ENCODE peak calls at places on chromosomes 12 and 14, in five cellular contexts. Z, M, C, G and N are unnamed samples.

GRCh38 chr14:54278087-54278486 is 118.7 kb upstream of the CDKN3 start:
- DNase-seq in Z (no peak), G (no peak), M (no peak), C (no peak), N (no peak)

GRCh38 chr14:51644215-51644969 is 7.3 kb upstream of the FRMD6 start:
- DNase-seq in Z (no peak), M (no peak), C (no peak), G (no peak), N (no peak)

GRCh38 chr12:87157791-87158190 is 871.4 kb downstream of the C12orf50 start:
- DNase-seq in M (no peak), G (no peak), C (peak; percentile 13), Z (no peak), N (peak; percentile 19)

GRCh38 chr12:88753074-88753473 is 172.8 kb upstream of the KITLG start:
- DNase-seq in C (no peak), Z (no peak), M (no peak), G (no peak), N (no peak)

GRCh38 chr14:24132061-24132685 is 1.7 kb downstream of the FITM1 start:
- DNase-seq in G (no peak), C (no peak), M (no peak), Z (no peak), N (no peak)

GRCh38 chr14:72666610-72667009 is 227.3 kb downstream of the DPF3 start:
- DNase-seq in G (peak; percentile 35), M (no peak), Z (no peak), C (peak; percentile 14), N (no peak)

GRCh38 chr12:106046947-106047346 is 91.8 kb downstream of the NUAK1 start:
- DNase-seq in C (no peak), Z (no peak), M (no peak), G (no peak), N (no peak)

GRCh38 chr12:51819851-51820720 is 28.4 kb downstream of the FIGNL2 start:
- DNase-seq in C (peak; percentile 67), Z (no peak), M (no peak), G (no peak), N (peak; percentile 22)

GRCh38 chr14:68970096-68970612 is 8.9 kb downstream of the ACTN1 start:
- DNase-seq in C (no peak), M (no peak), G (no peak), Z (no peak), N (peak; percentile 73)

DNA sequence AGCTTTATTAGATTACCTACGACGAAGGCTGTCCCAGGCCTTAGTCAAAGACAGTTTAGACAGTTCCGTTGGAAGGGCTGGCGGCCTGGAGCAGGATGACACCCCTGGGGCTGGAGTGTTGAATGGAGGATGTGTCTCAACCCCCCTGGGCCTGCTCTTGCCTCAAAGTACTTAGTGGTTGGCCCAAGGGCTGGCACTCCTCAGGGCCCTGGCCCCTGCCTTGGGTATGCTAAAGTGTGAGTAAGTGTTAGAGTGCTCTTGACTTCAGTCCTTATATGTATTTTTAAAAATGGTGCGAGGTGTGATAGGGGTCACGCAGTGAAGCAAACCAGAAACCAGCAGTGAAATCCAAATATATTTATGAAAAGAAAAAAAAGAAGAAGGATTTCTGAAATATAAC is 261.6 kb downstream of the KTN1 start:
- DNase-seq in Z (no peak), G (no peak), M (no peak), C (no peak), N (no peak)
- H3K27ac ChIP-seq in Z (no peak overlapping the region), G (no peak overlapping the region), M (no peak overlapping the region), C (no peak overlapping the region), N (no peak overlapping the region)

GRCh38 chr12:119463211-119463914 is 128.8 kb downstream of the CCDC60 start:
- DNase-seq in G (no peak), Z (no peak), C (no peak), M (no peak), N (no peak)
- TF ChIP-seq REST in G (no peak), Z (no peak), C (no peak), M (no peak), N (no peak)

GRCh38 chr14:74500417-74501134 is 7.0 kb downstream of the ISCA2 start:
- DNase-seq in G (no peak), Z (no peak), C (no peak), M (no peak), N (peak; percentile 83)

GRCh38 chr14:74502236-74503019 is 8.9 kb downstream of the ISCA2 start:
- DNase-seq in G (no peak), Z (peak; percentile 50), C (peak; percentile 44), M (peak; percentile 27), N (peak; percentile 83)

GRCh38 chr14:74501135-74501614 is 7.6 kb downstream of the ISCA2 start:
- DNase-seq in G (no peak), C (peak; percentile 49), M (peak; percentile 37), Z (peak; percentile 52), N (peak; percentile 93)

GRCh38 chr14:74503256-74503972 is 9.8 kb downstream of the ISCA2 start:
- DNase-seq in C (no peak), M (no peak), Z (no peak), G (no peak), N (no peak)

DNA sequence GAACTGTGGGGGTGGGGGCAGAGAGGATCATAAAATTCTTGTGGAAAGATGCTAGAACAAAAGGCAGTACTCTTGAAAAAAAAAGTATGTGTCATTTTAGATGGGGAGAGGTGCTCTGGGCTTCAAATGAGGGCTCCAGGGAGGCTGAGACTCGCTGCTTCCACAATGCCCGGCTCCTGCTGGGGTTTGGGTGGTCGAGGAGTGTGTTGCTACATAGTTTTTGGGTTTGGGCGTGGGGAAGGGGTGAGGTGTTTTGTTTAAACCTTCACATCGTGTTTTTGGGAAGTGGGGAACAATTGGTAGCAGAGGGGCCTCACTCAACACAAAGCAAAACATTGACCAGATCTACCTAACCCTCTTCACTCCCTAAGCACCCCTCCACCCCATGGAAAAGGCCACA is 8.1 kb downstream of the ISCA2 start:
- DNase-seq in G (no peak), M (no peak), Z (no peak), C (no peak), N (no peak)
- H3K27ac ChIP-seq in G (no peak overlapping the region), M (no peak overlapping the region), Z (no peak overlapping the region), C (peak overlapping the region; percentile 68), N (no peak overlapping the region)

DNA sequence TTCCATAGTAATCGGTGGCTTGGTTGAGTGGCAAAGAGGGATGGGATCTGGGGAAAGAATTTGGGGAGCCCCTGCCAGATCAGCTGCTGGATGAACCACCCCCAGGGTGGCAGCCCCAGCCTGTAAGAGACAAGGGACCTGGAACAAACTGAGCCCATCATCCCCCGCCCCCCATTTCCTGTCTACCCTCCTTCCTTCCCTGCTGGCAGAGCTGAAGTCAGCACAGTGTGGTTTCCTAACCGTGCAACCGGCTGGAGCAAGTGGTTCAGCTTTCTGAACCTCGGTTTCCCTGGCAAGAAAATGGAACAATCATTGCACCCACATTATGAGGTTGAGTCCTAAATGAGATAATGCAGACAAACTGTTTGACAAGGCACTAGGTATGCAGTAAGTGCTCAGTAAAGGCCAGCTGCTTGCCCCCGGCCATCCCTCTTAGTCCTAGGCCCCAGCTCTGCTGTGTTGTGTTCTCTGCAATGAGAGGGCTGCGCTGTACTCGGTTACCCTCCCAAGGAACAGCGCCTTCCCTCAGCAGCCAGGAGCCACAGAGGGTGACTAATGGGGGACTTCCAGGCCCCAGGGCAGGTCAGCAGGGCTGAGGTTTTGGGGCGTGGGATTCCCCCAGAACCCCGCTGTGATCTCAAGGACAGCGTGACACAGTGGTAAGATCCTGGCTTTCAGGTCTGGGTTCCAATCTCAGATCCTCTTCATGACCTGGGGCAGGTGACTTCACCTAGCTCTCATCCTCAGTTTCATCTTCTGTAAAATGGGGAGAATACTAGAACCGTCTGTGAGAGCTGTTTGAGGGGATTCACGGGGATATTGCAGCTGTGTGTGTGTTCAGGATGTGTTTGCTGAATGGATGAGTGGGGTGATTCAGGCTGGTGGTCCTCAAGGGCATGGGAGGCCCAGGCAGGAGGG is 16.5 kb downstream of the SELPLG start:
- DNase-seq in Z (no peak), M (no peak), C (peak; percentile 48), G (no peak), N (no peak)
- TF ChIP-seq REST in Z (no peak), M (no peak), C (no peak), G (no peak), N (no peak)

GRCh38 chr14:97336816-97337215 is 539.6 kb downstream of the VRK1 start:
- DNase-seq in G (no peak), C (no peak), M (no peak), Z (no peak), N (no peak)
- H3K27ac ChIP-seq in G (no peak overlapping the region), C (no peak overlapping the region), M (no peak overlapping the region), Z (no peak overlapping the region), N (no peak overlapping the region)

GRCh38 chr12:48972213-48973021 is 882 bp upstream of the WNT10B start:
- DNase-seq in Z (no peak), C (no peak), M (no peak), G (no peak), N (peak; percentile 38)

GRCh38 chr12:48973531-48973930 is 2.0 kb upstream of the WNT10B start:
- DNase-seq in Z (peak; percentile 39), G (no peak), C (no peak), M (no peak), N (no peak)

GRCh38 chr12:48970702-48971334 is 717 bp downstream of the WNT10B start:
- DNase-seq in C (no peak), M (no peak), G (no peak), Z (no peak), N (peak; percentile 53)

GRCh38 chr12:48973084-48973483 is 1.5 kb upstream of the WNT10B start:
- DNase-seq in C (no peak), M (no peak), G (no peak), Z (no peak), N (no peak)

GRCh38 chr12:48973992-48974673 is 2.6 kb upstream of the WNT10B start:
- DNase-seq in C (no peak), Z (no peak), M (peak; percentile 75), G (no peak), N (peak; percentile 81)
- TF ChIP-seq REST in C (no peak), Z (no peak), M (no peak), G (no peak), N (no peak)

GRCh38 chr12:120903818-120904773 is at the start of gene SPPL3:
- DNase-seq in G (peak; percentile 58), Z (peak; percentile 75), C (peak; percentile 87), M (peak; percentile 95), N (peak; percentile 96)
- H3K27ac ChIP-seq in G (peak within 1 kb of the TSS; percentile 85), Z (peak within 1 kb of the TSS; percentile 74), C (peak within 1 kb of the TSS; percentile 91), M (peak within 1 kb of the TSS; percentile 84), N (no peak within 1 kb of the TSS)

DNA sequence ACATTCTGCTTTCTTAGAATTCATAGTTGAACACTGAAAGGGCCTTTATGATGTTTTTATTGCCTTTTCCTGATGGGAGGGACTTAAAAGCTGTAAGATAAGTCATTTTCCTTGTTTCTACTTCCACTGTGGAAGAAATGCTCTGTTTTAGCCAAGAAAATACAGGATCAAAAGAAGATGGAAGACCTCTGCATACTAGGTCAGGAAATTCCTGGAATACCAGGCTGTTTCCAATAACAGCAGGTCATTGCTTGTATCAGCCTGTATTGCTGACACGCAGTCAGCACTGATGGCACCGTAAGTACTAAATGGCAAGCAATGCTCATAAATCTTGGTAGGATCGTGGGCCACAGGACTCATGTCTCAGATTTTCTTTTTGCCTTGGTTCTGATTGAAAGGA is 521.1 kb upstream of the ATP2B1 start:
- DNase-seq in C (no peak), Z (no peak), M (no peak), G (no peak), N (peak; percentile 68)
- TF ChIP-seq REST in C (no peak), Z (no peak), M (no peak), G (no peak), N (no peak)

DNA sequence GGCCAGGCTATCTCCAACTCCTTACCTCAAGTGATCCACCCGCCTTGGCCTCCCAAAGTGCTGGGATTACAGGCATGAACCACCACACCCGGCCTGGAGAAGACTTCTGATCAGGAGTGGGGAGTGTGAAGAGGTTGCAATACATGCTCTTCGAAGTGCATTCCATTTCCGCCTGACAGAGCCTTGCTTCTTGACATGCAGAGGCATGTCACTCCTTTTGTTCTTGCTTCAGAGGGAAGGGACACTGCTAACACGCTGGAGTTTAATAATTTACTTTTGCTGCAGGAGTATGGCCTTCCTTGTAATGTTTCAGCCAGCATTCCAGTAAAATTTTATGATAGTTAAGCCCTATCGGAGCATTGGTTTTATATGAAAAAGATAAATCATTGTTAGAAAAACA is 74.9 kb downstream of the SLC25A47 start:
- DNase-seq in G (no peak), M (no peak), C (no peak), Z (peak; percentile 54), N (no peak)
- H3K27ac ChIP-seq in G (no peak overlapping the region), M (no peak overlapping the region), C (peak overlapping the region; percentile 78), Z (peak overlapping the region; percentile 40), N (no peak overlapping the region)